ENCODE peak calls at places on chromosome X, in nine cellular contexts. One of them, this sample, is unnamed.

GRCh38 chrX:119155416-119156035 is 27.9 kb upstream of the KIAA1210 start:
- DNase-seq in fibroblast of mammary gland: peak
- DNase-seq in RKO: peak
- DNase-seq in frontal cortex: no peak
- DNase-seq in posterior cingulate gyrus: no peak
- DNase-seq in COR-L47: no peak
- DNase-seq in sciatic nerve: no peak
- DNase-seq in hippocampal formation: no peak
- DNase-seq in activated T-cell treated with anti-CD3 and anti-CD28 coated beads, Interleukin-2, amount 50 U/mL, for 1 hour: no peak
- DNase-seq in this sample: no peak

GRCh38 chrX:39675619-39676018 is 422.1 kb downstream of the BCOR start:
- DNase-seq in fibroblast of mammary gland: peak
- DNase-seq in RKO: no peak
- DNase-seq in frontal cortex: no peak
- DNase-seq in posterior cingulate gyrus: no peak
- DNase-seq in COR-L47: no peak
- DNase-seq in sciatic nerve: no peak
- DNase-seq in hippocampal formation: no peak
- DNase-seq in activated T-cell treated with anti-CD3 and anti-CD28 coated beads, Interleukin-2, amount 50 U/mL, for 1 hour: no peak
- DNase-seq in this sample: no peak

GRCh38 chrX:40010550-40011364 is 87.0 kb downstream of the BCOR start:
- DNase-seq in fibroblast of mammary gland: no peak
- DNase-seq in RKO: no peak
- DNase-seq in frontal cortex: no peak
- DNase-seq in posterior cingulate gyrus: no peak
- DNase-seq in COR-L47: no peak
- DNase-seq in sciatic nerve: no peak
- DNase-seq in hippocampal formation: no peak
- DNase-seq in activated T-cell treated with anti-CD3 and anti-CD28 coated beads, Interleukin-2, amount 50 U/mL, for 1 hour: peak
- DNase-seq in this sample: no peak

GRCh38 chrX:104430720-104431119 is 135.3 kb upstream of the IL1RAPL2 start:
- DNase-seq in fibroblast of mammary gland: no peak
- DNase-seq in RKO: no peak
- DNase-seq in frontal cortex: no peak
- DNase-seq in posterior cingulate gyrus: no peak
- DNase-seq in COR-L47: no peak
- DNase-seq in sciatic nerve: no peak
- DNase-seq in hippocampal formation: no peak
- DNase-seq in activated T-cell treated with anti-CD3 and anti-CD28 coated beads, Interleukin-2, amount 50 U/mL, for 1 hour: no peak
- DNase-seq in this sample: no peak

GRCh38 chrX:76183289-76184057 is 10.6 kb downstream of the PBDC1 start:
- DNase-seq in fibroblast of mammary gland: peak
- DNase-seq in RKO: no peak
- DNase-seq in frontal cortex: no peak
- DNase-seq in posterior cingulate gyrus: no peak
- DNase-seq in COR-L47: no peak
- DNase-seq in sciatic nerve: no peak
- DNase-seq in hippocampal formation: no peak
- DNase-seq in activated T-cell treated with anti-CD3 and anti-CD28 coated beads, Interleukin-2, amount 50 U/mL, for 1 hour: no peak
- DNase-seq in this sample: no peak

GRCh38 chrX:42432552-42432951 is 345.4 kb downstream of the PPP1R2C start:
- DNase-seq in fibroblast of mammary gland: no peak
- DNase-seq in RKO: no peak
- DNase-seq in frontal cortex: no peak
- DNase-seq in posterior cingulate gyrus: no peak
- DNase-seq in COR-L47: no peak
- DNase-seq in sciatic nerve: no peak
- DNase-seq in hippocampal formation: no peak
- DNase-seq in activated T-cell treated with anti-CD3 and anti-CD28 coated beads, Interleukin-2, amount 50 U/mL, for 1 hour: no peak
- DNase-seq in this sample: no peak

GRCh38 chrX:84078991-84079390 is 109.0 kb downstream of the RPS6KA6 start:
- DNase-seq in fibroblast of mammary gland: no peak
- DNase-seq in RKO: no peak
- DNase-seq in frontal cortex: no peak
- DNase-seq in posterior cingulate gyrus: no peak
- DNase-seq in COR-L47: no peak
- DNase-seq in sciatic nerve: no peak
- DNase-seq in hippocampal formation: no peak
- DNase-seq in activated T-cell treated with anti-CD3 and anti-CD28 coated beads, Interleukin-2, amount 50 U/mL, for 1 hour: no peak
- DNase-seq in this sample: no peak

GRCh38 chrX:102345916-102346315 is 93.9 kb downstream of the NXF2B start:
- DNase-seq in fibroblast of mammary gland: peak
- DNase-seq in RKO: peak
- DNase-seq in frontal cortex: peak
- DNase-seq in posterior cingulate gyrus: peak
- DNase-seq in COR-L47: no peak
- DNase-seq in sciatic nerve: peak
- DNase-seq in hippocampal formation: no peak
- DNase-seq in activated T-cell treated with anti-CD3 and anti-CD28 coated beads, Interleukin-2, amount 50 U/mL, for 1 hour: peak
- DNase-seq in this sample: peak

GRCh38 chrX:105695451-105695850 is 126.9 kb upstream of the NRK start:
- DNase-seq in fibroblast of mammary gland: peak
- DNase-seq in RKO: peak
- DNase-seq in frontal cortex: no peak
- DNase-seq in posterior cingulate gyrus: no peak
- DNase-seq in COR-L47: no peak
- DNase-seq in sciatic nerve: no peak
- DNase-seq in hippocampal formation: no peak
- DNase-seq in activated T-cell treated with anti-CD3 and anti-CD28 coated beads, Interleukin-2, amount 50 U/mL, for 1 hour: no peak
- DNase-seq in this sample: no peak

GRCh38 chrX:74234829-74235228 is 69.2 kb upstream of the ZCCHC13 start:
- DNase-seq in fibroblast of mammary gland: no peak
- DNase-seq in RKO: peak
- DNase-seq in frontal cortex: no peak
- DNase-seq in posterior cingulate gyrus: no peak
- DNase-seq in COR-L47: no peak
- DNase-seq in sciatic nerve: no peak
- DNase-seq in hippocampal formation: no peak
- DNase-seq in activated T-cell treated with anti-CD3 and anti-CD28 coated beads, Interleukin-2, amount 50 U/mL, for 1 hour: no peak
- DNase-seq in this sample: no peak

GRCh38 chrX:71143508-71143907 is 1.1 kb upstream of the NLGN3 start:
- DNase-seq in fibroblast of mammary gland: peak
- DNase-seq in RKO: no peak
- DNase-seq in frontal cortex: peak
- DNase-seq in posterior cingulate gyrus: peak
- DNase-seq in COR-L47: no peak
- DNase-seq in sciatic nerve: peak
- DNase-seq in hippocampal formation: no peak
- DNase-seq in activated T-cell treated with anti-CD3 and anti-CD28 coated beads, Interleukin-2, amount 50 U/mL, for 1 hour: no peak
- DNase-seq in this sample: no peak

GRCh38 chrX:95628796-95629195 is 1055.8 kb upstream of the DIAPH2 start:
- DNase-seq in fibroblast of mammary gland: no peak
- DNase-seq in RKO: no peak
- DNase-seq in frontal cortex: no peak
- DNase-seq in posterior cingulate gyrus: no peak
- DNase-seq in COR-L47: no peak
- DNase-seq in sciatic nerve: no peak
- DNase-seq in hippocampal formation: no peak
- DNase-seq in activated T-cell treated with anti-CD3 and anti-CD28 coated beads, Interleukin-2, amount 50 U/mL, for 1 hour: no peak
- DNase-seq in this sample: no peak

GRCh38 chrX:40173662-40174593 is 76.2 kb upstream of the BCOR start:
- DNase-seq in fibroblast of mammary gland: no peak
- DNase-seq in RKO: peak
- DNase-seq in frontal cortex: no peak
- DNase-seq in posterior cingulate gyrus: no peak
- DNase-seq in COR-L47: no peak
- DNase-seq in sciatic nerve: no peak
- DNase-seq in hippocampal formation: no peak
- DNase-seq in activated T-cell treated with anti-CD3 and anti-CD28 coated beads, Interleukin-2, amount 50 U/mL, for 1 hour: peak
- DNase-seq in this sample: no peak

GRCh38 chrX:153669174-153669890 is 4.3 kb downstream of the PNCK start:
- DNase-seq in fibroblast of mammary gland: peak
- DNase-seq in RKO: no peak
- DNase-seq in frontal cortex: no peak
- DNase-seq in posterior cingulate gyrus: no peak
- DNase-seq in COR-L47: no peak
- DNase-seq in sciatic nerve: no peak
- DNase-seq in hippocampal formation: no peak
- DNase-seq in activated T-cell treated with anti-CD3 and anti-CD28 coated beads, Interleukin-2, amount 50 U/mL, for 1 hour: peak
- DNase-seq in this sample: no peak

GRCh38 chrX:153662266-153662665 is 11.3 kb downstream of the PNCK start:
- DNase-seq in fibroblast of mammary gland: peak
- DNase-seq in RKO: no peak
- DNase-seq in frontal cortex: no peak
- DNase-seq in posterior cingulate gyrus: no peak
- DNase-seq in COR-L47: no peak
- DNase-seq in sciatic nerve: no peak
- DNase-seq in hippocampal formation: no peak
- DNase-seq in activated T-cell treated with anti-CD3 and anti-CD28 coated beads, Interleukin-2, amount 50 U/mL, for 1 hour: peak
- DNase-seq in this sample: peak

GRCh38 chrX:77731821-77732419 is 54.1 kb downstream of the ATRX start:
- DNase-seq in fibroblast of mammary gland: no peak
- DNase-seq in RKO: no peak
- DNase-seq in frontal cortex: no peak
- DNase-seq in posterior cingulate gyrus: no peak
- DNase-seq in COR-L47: no peak
- DNase-seq in sciatic nerve: no peak
- DNase-seq in hippocampal formation: no peak
- DNase-seq in activated T-cell treated with anti-CD3 and anti-CD28 coated beads, Interleukin-2, amount 50 U/mL, for 1 hour: no peak
- DNase-seq in this sample: no peak

GRCh38 chrX:130771648-130772312 is 131.2 kb downstream of the ENOX2 start:
- DNase-seq in fibroblast of mammary gland: peak
- DNase-seq in RKO: no peak
- DNase-seq in frontal cortex: no peak
- DNase-seq in posterior cingulate gyrus: no peak
- DNase-seq in COR-L47: no peak
- DNase-seq in sciatic nerve: no peak
- DNase-seq in hippocampal formation: no peak
- DNase-seq in activated T-cell treated with anti-CD3 and anti-CD28 coated beads, Interleukin-2, amount 50 U/mL, for 1 hour: no peak
- DNase-seq in this sample: no peak

GRCh38 chrX:72621619-72622485 is 49.2 kb upstream of the HDAC8 start:
- DNase-seq in fibroblast of mammary gland: peak
- DNase-seq in RKO: peak
- DNase-seq in frontal cortex: no peak
- DNase-seq in posterior cingulate gyrus: no peak
- DNase-seq in COR-L47: no peak
- DNase-seq in sciatic nerve: no peak
- DNase-seq in hippocampal formation: no peak
- DNase-seq in activated T-cell treated with anti-CD3 and anti-CD28 coated beads, Interleukin-2, amount 50 U/mL, for 1 hour: no peak
- DNase-seq in this sample: no peak

GRCh38 chrX:150508018-150508417 is 60.4 kb upstream of the MTM1 start:
- DNase-seq in fibroblast of mammary gland: no peak
- DNase-seq in RKO: no peak
- DNase-seq in frontal cortex: no peak
- DNase-seq in posterior cingulate gyrus: no peak
- DNase-seq in COR-L47: no peak
- DNase-seq in sciatic nerve: no peak
- DNase-seq in hippocampal formation: no peak
- DNase-seq in activated T-cell treated with anti-CD3 and anti-CD28 coated beads, Interleukin-2, amount 50 U/mL, for 1 hour: no peak
- DNase-seq in this sample: no peak

GRCh38 chrX:107935200-107935599 is 47.0 kb downstream of the TEX13B start:
- DNase-seq in fibroblast of mammary gland: peak
- DNase-seq in RKO: peak
- DNase-seq in frontal cortex: no peak
- DNase-seq in posterior cingulate gyrus: no peak
- DNase-seq in COR-L47: no peak
- DNase-seq in sciatic nerve: no peak
- DNase-seq in hippocampal formation: no peak
- DNase-seq in activated T-cell treated with anti-CD3 and anti-CD28 coated beads, Interleukin-2, amount 50 U/mL, for 1 hour: no peak
- DNase-seq in this sample: no peak

GRCh38 chrX:68428431-68428830 is 4.9 kb downstream of the OPHN1 start:
- DNase-seq in fibroblast of mammary gland: peak
- DNase-seq in RKO: peak
- DNase-seq in frontal cortex: no peak
- DNase-seq in posterior cingulate gyrus: no peak
- DNase-seq in COR-L47: no peak
- DNase-seq in sciatic nerve: no peak
- DNase-seq in hippocampal formation: no peak
- DNase-seq in activated T-cell treated with anti-CD3 and anti-CD28 coated beads, Interleukin-2, amount 50 U/mL, for 1 hour: no peak
- DNase-seq in this sample: no peak

GRCh38 chrX:138925330-138925729 is 213.8 kb upstream of the FGF13 start:
- DNase-seq in fibroblast of mammary gland: peak
- DNase-seq in RKO: peak
- DNase-seq in frontal cortex: no peak
- DNase-seq in posterior cingulate gyrus: no peak
- DNase-seq in COR-L47: no peak
- DNase-seq in sciatic nerve: no peak
- DNase-seq in hippocampal formation: no peak
- DNase-seq in activated T-cell treated with anti-CD3 and anti-CD28 coated beads, Interleukin-2, amount 50 U/mL, for 1 hour: no peak
- DNase-seq in this sample: no peak

GRCh38 chrX:45669715-45670360 is 469.2 kb upstream of the DIPK2B start:
- DNase-seq in fibroblast of mammary gland: peak
- DNase-seq in RKO: no peak
- DNase-seq in frontal cortex: no peak
- DNase-seq in posterior cingulate gyrus: no peak
- DNase-seq in COR-L47: no peak
- DNase-seq in sciatic nerve: no peak
- DNase-seq in hippocampal formation: no peak
- DNase-seq in activated T-cell treated with anti-CD3 and anti-CD28 coated beads, Interleukin-2, amount 50 U/mL, for 1 hour: no peak
- DNase-seq in this sample: no peak

GRCh38 chrX:132664273-132664672 is 175.4 kb upstream of the MBNL3 start:
- DNase-seq in fibroblast of mammary gland: no peak
- DNase-seq in RKO: no peak
- DNase-seq in frontal cortex: no peak
- DNase-seq in posterior cingulate gyrus: no peak
- DNase-seq in COR-L47: no peak
- DNase-seq in sciatic nerve: no peak
- DNase-seq in hippocampal formation: no peak
- DNase-seq in activated T-cell treated with anti-CD3 and anti-CD28 coated beads, Interleukin-2, amount 50 U/mL, for 1 hour: no peak
- DNase-seq in this sample: no peak

GRCh38 chrX:97016106-97016505 is 132.4 kb downstream of the RPA4 start:
- DNase-seq in fibroblast of mammary gland: peak
- DNase-seq in RKO: no peak
- DNase-seq in frontal cortex: no peak
- DNase-seq in posterior cingulate gyrus: no peak
- DNase-seq in COR-L47: no peak
- DNase-seq in sciatic nerve: no peak
- DNase-seq in hippocampal formation: no peak
- DNase-seq in activated T-cell treated with anti-CD3 and anti-CD28 coated beads, Interleukin-2, amount 50 U/mL, for 1 hour: no peak
- DNase-seq in this sample: no peak

GRCh38 chrX:24561121-24561520 is 86.0 kb downstream of the PCYT1B start:
- DNase-seq in fibroblast of mammary gland: peak
- DNase-seq in RKO: peak
- DNase-seq in frontal cortex: no peak
- DNase-seq in posterior cingulate gyrus: no peak
- DNase-seq in COR-L47: no peak
- DNase-seq in sciatic nerve: no peak
- DNase-seq in hippocampal formation: no peak
- DNase-seq in activated T-cell treated with anti-CD3 and anti-CD28 coated beads, Interleukin-2, amount 50 U/mL, for 1 hour: no peak
- DNase-seq in this sample: no peak

GRCh38 chrX:53195401-53195800 is 29.6 kb downstream of the KDM5C start:
- DNase-seq in fibroblast of mammary gland: peak
- DNase-seq in RKO: no peak
- DNase-seq in frontal cortex: no peak
- DNase-seq in posterior cingulate gyrus: no peak
- DNase-seq in COR-L47: no peak
- DNase-seq in sciatic nerve: no peak
- DNase-seq in hippocampal formation: no peak
- DNase-seq in activated T-cell treated with anti-CD3 and anti-CD28 coated beads, Interleukin-2, amount 50 U/mL, for 1 hour: no peak
- DNase-seq in this sample: no peak

GRCh38 chrX:132737743-132738142 is 220.7 kb downstream of the HS6ST2 start:
- DNase-seq in fibroblast of mammary gland: peak
- DNase-seq in RKO: peak
- DNase-seq in frontal cortex: no peak
- DNase-seq in posterior cingulate gyrus: no peak
- DNase-seq in COR-L47: no peak
- DNase-seq in sciatic nerve: no peak
- DNase-seq in hippocampal formation: no peak
- DNase-seq in activated T-cell treated with anti-CD3 and anti-CD28 coated beads, Interleukin-2, amount 50 U/mL, for 1 hour: peak
- DNase-seq in this sample: peak

GRCh38 chrX:37646254-37646653 is 39.3 kb upstream of the XK start:
- DNase-seq in fibroblast of mammary gland: no peak
- DNase-seq in RKO: peak
- DNase-seq in frontal cortex: no peak
- DNase-seq in posterior cingulate gyrus: no peak
- DNase-seq in COR-L47: no peak
- DNase-seq in sciatic nerve: no peak
- DNase-seq in hippocampal formation: no peak
- DNase-seq in activated T-cell treated with anti-CD3 and anti-CD28 coated beads, Interleukin-2, amount 50 U/mL, for 1 hour: no peak
- DNase-seq in this sample: no peak

This sample was measured in activated T-helper 1 cell treated with anti-CD3 and anti-CD28 coated beads, Interleukin-12 subunit alpha, Interleukin-12 subunit beta, Interleukin-2, Interleukin-4 antibody, amounts not matched to agents 30 ng/mL and 10 ng/mL and 1 ng/mL, durations not matched to agents 14 hours and 24 hours and 36 hours.